ENCODE peak calls at places on chromosomes 16 and 17, in four cellular contexts. I is fibroblast of mammary gland, F is K562, D is amygdala. Y is an unnamed sample.

GRCh38 chr16:47979783-47980182 is 176.0 kb downstream of the ABCC12 start:
- DNase-seq in I (no peak), F (no peak), D (no peak), Y (no peak)

GRCh38 chr17:51840688-51841087 is 317.8 kb downstream of the CA10 start:
- DNase-seq in I (no peak), F (no peak), D (no peak), Y (no peak)

GRCh38 chr16:68090526-68090925 is 5.4 kb downstream of the NFATC3 start:
- DNase-seq in I (no peak), F (no peak), D (no peak), Y (no peak)

GRCh38 chr16:46759309-46759708 is 11.2 kb upstream of the MYLK3 start:
- DNase-seq in I (no peak), F (no peak), D (no peak), Y (no peak)

GRCh38 chr16:51003850-51004566 is 147.1 kb downstream of the SALL1 start:
- DNase-seq in I (no peak), F (no peak), D (no peak), Y (no peak)

GRCh38 chr16:64478258-64478906 is 643.5 kb downstream of the CDH11 start:
- DNase-seq in I (peak; percentile 45), F (no peak), D (no peak), Y (peak; percentile 77)

GRCh38 chr17:42153919-42154491 is 784 bp downstream of the RAB5C start:
- DNase-seq in I (peak; percentile 21), F (peak; percentile 44), D (no peak), Y (no peak)

GRCh38 chr16:88822281-88823040 is 10.7 kb upstream of the APRT start:
- DNase-seq in I (no peak), F (no peak), D (no peak), Y (no peak)

GRCh38 chr17:51056813-51057510 is 63.7 kb downstream of the SPAG9 start:
- DNase-seq in I (peak; percentile 87), F (peak; percentile 19), D (no peak), Y (peak; percentile 57)

GRCh38 chr17:40554646-40555295 is 10.5 kb downstream of the CCR7 start:
- DNase-seq in I (no peak), F (peak; percentile 43), D (no peak), Y (no peak)

GRCh38 chr16:57619606-57620315 is 8.7 kb upstream of the ADGRG1 start:
- DNase-seq in I (no peak), F (no peak), D (no peak), Y (no peak)

GRCh38 chr17:81163703-81164413 is 1.4 kb upstream of the PVALEF start:
- DNase-seq in I (no peak), F (no peak), D (no peak), Y (no peak)

GRCh38 chr17:79919164-79919585 is 79.9 kb upstream of the CBX4 start:
- DNase-seq in I (no peak), F (no peak), D (peak; percentile 86), Y (no peak)

GRCh38 chr17:15240617-15241016 is 24.5 kb downstream of the PMP22 start:
- DNase-seq in I (no peak), F (no peak), D (no peak), Y (no peak)

GRCh38 chr16:88531931-88532433 is 38.2 kb upstream of the ZC3H18 start:
- DNase-seq in I (no peak), F (no peak), D (no peak), Y (no peak)

GRCh38 chr17:46071796-46072195 is 72.7 kb downstream of the STH start:
- DNase-seq in I (no peak), F (no peak), D (no peak), Y (no peak)

GRCh38 chr17:80957461-80957941 is 34.1 kb upstream of the CHMP6 start:
- DNase-seq in I (no peak), F (no peak), D (no peak), Y (no peak)

GRCh38 chr17:47957591-47958490 is at the start of gene PRR15L:
- DNase-seq in I (no peak), F (no peak), D (no peak), Y (no peak)

GRCh38 chr17:144936-145670 is 7.7 kb downstream of the SCGB1C2 start:
- DNase-seq in I (no peak), F (no peak), D (no peak), Y (no peak)

GRCh38 chr16:83930730-83931500 is 22.1 kb upstream of the OSGIN1 start:
- DNase-seq in I (no peak), F (no peak), D (no peak), Y (no peak)

GRCh38 chr17:1438593-1439083 is 17.4 kb downstream of the CRK start:
- DNase-seq in I (peak; percentile 65), F (no peak), D (no peak), Y (no peak)

GRCh38 chr17:74918906-74919305 is 4.1 kb downstream of the USH1G start:
- DNase-seq in I (no peak), F (no peak), D (no peak), Y (no peak)

GRCh38 chr17:879546-879945 is 97.4 kb downstream of the MRM3 start:
- DNase-seq in I (peak; percentile 92), F (peak; percentile 58), D (no peak), Y (no peak)

GRCh38 chr16:69444873-69445517 is 20.6 kb downstream of the CYB5B start:
- DNase-seq in I (peak; percentile 46), F (no peak), D (no peak), Y (no peak)

GRCh38 chr17:12667299-12667958 is 1.7 kb downstream of the MYOCD start:
- DNase-seq in I (peak; percentile 72), F (no peak), D (no peak), Y (peak; percentile 47)

GRCh38 chr17:5581655-5582054 is 2.7 kb downstream of the NLRP1 start:
- DNase-seq in I (no peak), F (peak; percentile 3), D (no peak), Y (no peak)

GRCh38 chr17:73717690-73718089 is 73.4 kb upstream of the SDK2 start:
- DNase-seq in I (no peak), F (no peak), D (no peak), Y (no peak)

GRCh38 chr17:73170921-73171320 is 6.1 kb downstream of the SSTR2 start:
- DNase-seq in I (no peak), F (no peak), D (no peak), Y (no peak)

GRCh38 chr17:48624544-48625501 is 1.3 kb downstream of the HOXB9 start:
- DNase-seq in I (no peak), F (peak; percentile 66), D (no peak), Y (no peak)

GRCh38 chr17:82450357-82451106 is at the start of gene CYBC1:
- DNase-seq in I (peak; percentile 88), F (peak; percentile 90), D (peak; percentile 86), Y (peak; percentile 85)

GRCh38 chr17:51188321-51188853 is 22.2 kb downstream of the NME2 start:
- DNase-seq in I (no peak), F (no peak), D (no peak), Y (no peak)

GRCh38 chr16:65044861-65045260 is 77.0 kb downstream of the CDH11 start:
- DNase-seq in I (peak; percentile 74), F (no peak), D (no peak), Y (peak; percentile 24)

GRCh38 chr16:80570106-80570478 is 29.3 kb downstream of the DYNLRB2 start:
- DNase-seq in I (peak; percentile 60), F (no peak), D (no peak), Y (no peak)

GRCh38 chr17:48570325-48571023 is 7.7 kb downstream of the HOXB4 start:
- DNase-seq in I (no peak), F (peak; percentile 62), D (no peak), Y (no peak)

GRCh38 chr16:13873835-13874438 is 46.0 kb upstream of the ERCC4 start:
- DNase-seq in I (peak; percentile 17), F (no peak), D (no peak), Y (no peak)

GRCh38 chr16:58197314-58198012 is 443 bp downstream of the CSNK2A2 start:
- DNase-seq in I (no peak), F (peak; percentile 72), D (no peak), Y (no peak)